ENCODE peak calls at places on chromosome 10, in five cellular contexts. Z, G, V, C and R are unnamed samples.

GRCh38 chr10:131142446-131143380 is 168.8 kb downstream of the TCERG1L start:
- DNase-seq in Z (no peak), G (no peak), V (no peak), C (no peak), R (no peak)

GRCh38 chr10:87656431-87657072 is 3.1 kb upstream of the PAPSS2 start:
- DNase-seq in Z (peak; percentile 52), G (no peak), V (no peak), C (peak; percentile 69), R (no peak)

GRCh38 chr10:103752680-103753248 is 102.6 kb downstream of the SH3PXD2A start:
- DNase-seq in Z (no peak), G (no peak), V (no peak), C (no peak), R (no peak)

GRCh38 chr10:5041471-5042023 is 37.9 kb upstream of the AKR1C2 start:
- DNase-seq in Z (no peak), G (no peak), V (no peak), C (no peak), R (no peak)

GRCh38 chr10:71531485-71532446 is 135.0 kb downstream of the CDH23 start:
- DNase-seq in Z (no peak), G (no peak), V (no peak), C (no peak), R (no peak)

GRCh38 chr10:12048547-12048946 is 5.9 kb upstream of the UPF2 start:
- DNase-seq in Z (no peak), G (no peak), V (no peak), C (no peak), R (no peak)

GRCh38 chr10:104339469-104340098 is 1.3 kb upstream of the ITPRIP start:
- DNase-seq in Z (peak; percentile 77), G (peak; percentile 31), V (no peak), C (peak; percentile 82), R (no peak)

GRCh38 chr10:543131-543530 is 146.3 kb downstream of the DIP2C start:
- DNase-seq in Z (no peak), G (no peak), V (no peak), C (no peak), R (no peak)

GRCh38 chr10:114345701-114346100 is 58.6 kb downstream of the AFAP1L2 start:
- DNase-seq in Z (no peak), G (no peak), V (no peak), C (no peak), R (no peak)

DNA sequence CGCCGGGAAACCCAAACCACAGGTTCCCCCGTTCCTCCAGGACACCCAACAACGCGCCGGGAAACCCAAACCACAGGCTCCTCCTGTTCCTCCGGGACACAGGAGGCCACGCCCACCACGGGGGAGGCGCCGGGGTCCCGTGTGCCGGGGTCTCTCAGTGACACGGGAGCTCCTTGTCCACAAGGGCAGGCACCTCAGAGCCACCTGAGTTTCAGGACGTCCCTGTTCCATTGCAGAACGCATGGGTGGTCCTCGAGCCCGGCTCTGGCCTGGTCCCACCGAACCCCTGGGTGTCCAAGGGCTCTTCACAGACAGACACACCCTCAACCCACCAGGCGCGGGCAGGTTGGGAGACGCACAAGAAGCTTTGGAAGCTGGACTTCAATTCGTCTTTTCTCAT is 57.6 kb upstream of the ADGRA1 start:
- DNase-seq in Z (no peak), G (no peak), V (no peak), C (no peak), R (no peak)
- H3K14ac ChIP-seq in Z (no peak overlapping the region), G (no peak overlapping the region), V (no peak overlapping the region), C (no peak overlapping the region), R (no peak overlapping the region)

DNA sequence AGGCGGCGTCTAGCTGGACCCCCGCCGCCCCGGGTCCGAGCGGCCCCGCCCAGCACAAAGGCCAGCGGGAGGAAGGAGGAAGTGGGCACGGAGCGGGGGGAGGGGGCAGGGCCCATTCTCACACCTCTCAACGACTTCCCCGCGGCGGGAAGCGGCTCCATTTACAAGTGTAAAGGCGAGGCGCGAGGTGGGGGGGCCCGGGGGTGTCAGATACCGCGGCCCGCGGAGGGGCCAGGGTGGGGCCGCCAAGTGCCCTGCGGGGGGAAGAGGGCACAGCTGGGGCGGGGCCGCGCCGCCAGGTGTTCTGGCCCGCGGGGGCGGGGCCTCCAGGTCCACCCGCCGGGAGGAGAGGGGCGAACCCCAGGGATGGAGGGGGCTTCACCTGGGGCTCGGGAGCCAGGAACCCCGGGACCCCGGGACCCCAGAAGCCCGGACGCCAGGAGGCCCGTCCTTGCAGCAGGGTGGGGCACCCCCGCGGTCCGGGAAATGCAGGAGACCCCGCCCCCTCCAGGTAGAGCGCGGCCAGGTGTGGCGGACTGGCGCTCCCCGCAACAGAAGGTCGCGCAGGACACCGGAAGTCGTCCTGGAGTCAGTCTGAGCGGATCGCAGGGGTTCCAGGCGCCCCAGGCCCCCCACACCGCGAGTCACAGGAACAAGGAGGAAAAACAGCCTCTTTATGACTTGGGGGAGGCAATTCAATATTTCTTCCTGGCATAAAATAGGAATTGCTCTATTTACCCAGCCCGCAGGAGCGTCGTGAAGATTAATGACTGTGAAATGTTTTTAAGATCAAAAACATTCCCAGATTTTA is 8.3 kb downstream of the CTBP2 start:
- DNase-seq in Z (no peak), G (peak; percentile 96), V (no peak), C (no peak), R (peak; percentile 77)
- H3K14ac ChIP-seq in Z (no peak overlapping the region), G (peak overlapping the region; percentile 18), V (peak overlapping the region; percentile 34), C (no peak overlapping the region), R (no peak overlapping the region)

GRCh38 chr10:97013568-97013967 is 172.2 kb downstream of the SLIT1 start:
- DNase-seq in Z (no peak), G (peak; percentile 19), V (no peak), C (no peak), R (no peak)
- H3K14ac ChIP-seq in Z (no peak overlapping the region), G (no peak overlapping the region), V (no peak overlapping the region), C (no peak overlapping the region), R (no peak overlapping the region)

DNA sequence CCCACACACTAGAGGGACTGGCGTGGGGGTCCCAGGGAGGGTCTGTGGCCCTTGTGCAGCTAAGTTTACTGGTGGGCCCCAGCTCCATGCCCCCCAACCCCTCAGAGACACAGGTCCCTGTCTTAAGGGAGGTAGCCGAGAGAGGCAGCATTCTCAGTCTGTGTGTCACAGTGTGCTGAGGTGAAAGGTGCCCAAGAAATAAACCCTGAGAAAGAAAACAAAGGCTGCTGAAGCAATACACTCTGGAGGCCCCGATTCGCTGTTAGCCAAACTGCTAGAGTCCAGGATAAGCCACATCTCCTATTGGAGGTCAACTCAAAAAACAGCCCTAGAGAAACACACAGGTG is 28.6 kb upstream of the NDST2 start:
- DNase-seq in Z (peak; percentile 24), G (no peak), V (no peak), C (peak; percentile 39), R (no peak)
- H3K14ac ChIP-seq in Z (no peak overlapping the region), G (no peak overlapping the region), V (no peak overlapping the region), C (no peak overlapping the region), R (no peak overlapping the region)

DNA sequence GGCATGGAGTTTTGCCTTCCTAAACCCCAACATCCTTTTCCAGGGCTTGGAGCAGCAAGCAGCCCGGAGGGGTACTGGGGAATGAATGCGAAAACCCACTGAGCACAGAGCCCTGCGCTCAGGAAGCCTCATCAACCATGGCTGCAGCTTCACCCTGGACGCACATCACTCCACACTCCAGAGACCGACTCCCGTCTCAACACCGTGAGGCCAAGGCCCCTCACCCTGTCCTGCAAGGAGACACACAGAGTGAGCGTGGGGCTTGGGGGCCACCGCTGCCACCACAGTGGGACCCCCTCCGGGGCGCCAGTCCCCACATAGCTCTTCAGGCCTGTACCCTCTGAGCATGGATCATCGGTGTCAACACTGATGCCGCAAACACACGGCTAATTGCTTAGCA is 41.9 kb downstream of the DPYSL4 start:
- DNase-seq in Z (no peak), G (no peak), V (no peak), C (no peak), R (no peak)
- H3K14ac ChIP-seq in Z (no peak overlapping the region), G (no peak overlapping the region), V (no peak overlapping the region), C (no peak overlapping the region), R (no peak overlapping the region)

GRCh38 chr10:86330778-86331763 is 35.5 kb downstream of the GRID1 start:
- DNase-seq in Z (no peak), G (no peak), V (no peak), C (no peak), R (no peak)
- H3K14ac ChIP-seq in Z (no peak overlapping the region), G (no peak overlapping the region), V (no peak overlapping the region), C (peak overlapping the region; percentile 30), R (no peak overlapping the region)